ENCODE peak calls at places on chromosomes 16 and 17, in five cellular contexts. N is BJ, U is astrocyte, P is transverse colon, K is lung. F is an unnamed sample. For H3K27me3, the result is how much of the 10 kb centered on the place peaks cover.

GRCh38 chr16:83717814-83718213 is 90.0 kb upstream of the HSBP1 start:
- DNase-seq in K (no peak), N (peak), U (peak), P (no peak), F (no peak)

GRCh38 chr17:58325976-58326468 is 2.6 kb downstream of the TSPOAP1 start:
- DNase-seq in P (no peak), K (no peak), N (no peak), U (no peak), F (no peak)

GRCh38 chr17:45269912-45270311 is 8.0 kb upstream of the SPATA32 start:
- DNase-seq in K (no peak), N (no peak), P (no peak), U (no peak), F (no peak)

GRCh38 chr17:77746391-77746790 is 212.1 kb upstream of the TNRC6C start:
- DNase-seq in P (no peak), U (no peak), K (no peak), N (no peak), F (no peak)

GRCh38 chr17:46818319-46818928 is at the start of gene WNT3:
- DNase-seq in P (peak), U (no peak), K (no peak), N (no peak), F (peak)

GRCh38 chr16:87834668-87835473 is 34.4 kb downstream of the SLC7A5 start:
- DNase-seq in K (no peak), N (no peak), P (no peak), U (no peak), F (no peak)

GRCh38 chr17:81018044-81018802 is 16.7 kb upstream of the BAIAP2 start:
- DNase-seq in N (no peak), U (peak), P (peak), K (no peak), F (peak)

GRCh38 chr17:66814026-66814425 is 20.9 kb upstream of the CACNG5 start:
- DNase-seq in K (no peak), U (no peak), N (no peak), P (no peak), F (no peak)

GRCh38 chr17:80371196-80371595 is 43.8 kb upstream of the ENDOV start:
- DNase-seq in P (no peak), N (no peak), K (no peak), U (no peak), F (no peak)

GRCh38 chr17:66826856-66827255 is 8.1 kb upstream of the CACNG5 start:
- DNase-seq in K (no peak), U (no peak), N (no peak), P (no peak), F (no peak)

GRCh38 chr16:49477250-49477895 is 103.8 kb downstream of the C16orf78 start:
- DNase-seq in U (no peak), K (no peak), P (no peak), N (no peak), F (no peak)

GRCh38 chr17:75096082-75096625 is 8.4 kb downstream of the SLC16A5 start:
- DNase-seq in N (no peak), P (peak), K (peak), U (peak), F (no peak)

GRCh38 chr16:769201-769769 is 8.8 kb downstream of the MSLN start:
- DNase-seq in U (no peak), N (no peak), P (no peak), K (no peak), F (no peak)

GRCh38 chr17:17815436-17816200 is 21.2 kb downstream of the SREBF1 start:
- DNase-seq in K (no peak), U (no peak), N (no peak), P (no peak), F (no peak)

GRCh38 chr17:21193031-21193430 is 20.9 kb downstream of the TMEM11 start:
- DNase-seq in U (no peak), K (no peak), N (no peak), P (no peak), F (no peak)

GRCh38 chr16:66423177-66423576 is 3.9 kb upstream of the BEAN1 start:
- DNase-seq in U (no peak), N (no peak), P (no peak), K (no peak), F (no peak)

GRCh38 chr16:88770459-88771293 is 14.3 kb downstream of the PIEZO1 start:
- DNase-seq in K (peak), P (peak), N (no peak), U (peak), F (no peak)

GRCh38 chr16:35196313-35196712 is 1736.9 kb downstream of the TP53TG3F start:
- DNase-seq in N (no peak), K (no peak), P (no peak), U (no peak), F (no peak)

GRCh38 chr17:62895650-62896301 is 70.3 kb upstream of the TANC2 start:
- DNase-seq in U (peak), P (no peak), N (peak), K (no peak), F (no peak)

GRCh38 chr17:73534575-73534940 is 109.7 kb downstream of the SDK2 start:
- DNase-seq in P (no peak), N (no peak), K (no peak), U (no peak), F (no peak)

GRCh38 chr17:12853921-12854320 is 64.6 kb downstream of the ARHGAP44 start:
- DNase-seq in U (no peak), K (no peak), P (no peak), N (no peak), F (no peak)

GRCh38 chr17:28878158-28878910 is 19.2 kb downstream of the FLOT2 start:
- DNase-seq in N (no peak), U (no peak), P (no peak), K (no peak), F (no peak)

GRCh38 chr17:78131172-78132085 is 858 bp downstream of the TMC8 start:
- DNase-seq in N (no peak), K (no peak), U (no peak), P (peak), F (no peak)

GRCh38 chr17:17609121-17609520 is 17.6 kb upstream of the PEMT start:
- DNase-seq in N (no peak), P (no peak), K (no peak), U (no peak), F (no peak)

GRCh38 chr16:29708917-29709600 is 30.1 kb downstream of the QPRT start:
- DNase-seq in K (no peak), U (no peak), P (no peak), N (no peak), F (no peak)

GRCh38 chr16:83579027-83579426 is 228.8 kb upstream of the HSBP1 start:
- DNase-seq in K (no peak), N (no peak), P (no peak), U (no peak), F (no peak)

GRCh38 chr17:62860962-62861873 is 53.1 kb upstream of the MARCHF10 start:
- DNase-seq in N (no peak), K (no peak), U (peak), P (no peak), F (no peak)

GRCh38 chr17:4940625-4941021 is 555 bp downstream of the RNF167 start:
- DNase-seq in N (no peak), U (no peak), P (peak), K (no peak), F (peak)

GRCh38 chr17:79702071-79702470 is 28.7 kb upstream of the ENPP7 start:
- DNase-seq in P (no peak), N (no peak), K (no peak), U (no peak), F (no peak)

GRCh38 chr16:12771341-12771798 is 32.3 kb downstream of the CPPED1 start:
- DNase-seq in N (no peak), K (no peak), U (no peak), P (no peak), F (no peak)

GRCh38 chr16:1959269-1960039 is at the start of gene NDUFB10:
- DNase-seq in U (peak), K (peak), N (peak), P (peak), F (peak)

GRCh38 chr16:70529051-70529777 is 5.6 kb downstream of the SF3B3 start:
- DNase-seq in K (no peak), N (peak), P (no peak), U (peak), F (no peak)

GRCh38 chr17:47611372-47612350 is 38.1 kb upstream of the KPNB1 start:
- DNase-seq in K (no peak), P (no peak), U (peak), N (no peak), F (no peak)

GRCh38 chr16:11047939-11048500 is 103.7 kb downstream of the CLEC16A start:
- DNase-seq in N (no peak), U (no peak), P (no peak), K (no peak), F (no peak)

GRCh38 chr16:84647830-84648594 is at the start of gene KLHL36:
- DNase-seq in P (peak), K (peak), U (no peak), N (no peak), F (peak)

GRCh38 chr17:13931111-13931526 is 138.2 kb upstream of the COX10 start:
- DNase-seq in U (peak), N (peak), K (peak), P (peak), F (no peak)

GRCh38 chr16:57601801-57602478 is 26.5 kb upstream of the ADGRG1 start:
- DNase-seq in P (no peak), K (no peak), U (peak), N (no peak), F (peak)

GRCh38 chr16:68200120-68200783 is 35.7 kb downstream of the ESRP2 start:
- DNase-seq in K (no peak), P (no peak), U (peak), N (no peak), F (no peak)

GRCh38 chr16:85289760-85290625 is 177.7 kb upstream of the CIBAR2 start:
- DNase-seq in K (no peak), P (no peak), N (no peak), U (no peak), F (no peak)

DNA sequence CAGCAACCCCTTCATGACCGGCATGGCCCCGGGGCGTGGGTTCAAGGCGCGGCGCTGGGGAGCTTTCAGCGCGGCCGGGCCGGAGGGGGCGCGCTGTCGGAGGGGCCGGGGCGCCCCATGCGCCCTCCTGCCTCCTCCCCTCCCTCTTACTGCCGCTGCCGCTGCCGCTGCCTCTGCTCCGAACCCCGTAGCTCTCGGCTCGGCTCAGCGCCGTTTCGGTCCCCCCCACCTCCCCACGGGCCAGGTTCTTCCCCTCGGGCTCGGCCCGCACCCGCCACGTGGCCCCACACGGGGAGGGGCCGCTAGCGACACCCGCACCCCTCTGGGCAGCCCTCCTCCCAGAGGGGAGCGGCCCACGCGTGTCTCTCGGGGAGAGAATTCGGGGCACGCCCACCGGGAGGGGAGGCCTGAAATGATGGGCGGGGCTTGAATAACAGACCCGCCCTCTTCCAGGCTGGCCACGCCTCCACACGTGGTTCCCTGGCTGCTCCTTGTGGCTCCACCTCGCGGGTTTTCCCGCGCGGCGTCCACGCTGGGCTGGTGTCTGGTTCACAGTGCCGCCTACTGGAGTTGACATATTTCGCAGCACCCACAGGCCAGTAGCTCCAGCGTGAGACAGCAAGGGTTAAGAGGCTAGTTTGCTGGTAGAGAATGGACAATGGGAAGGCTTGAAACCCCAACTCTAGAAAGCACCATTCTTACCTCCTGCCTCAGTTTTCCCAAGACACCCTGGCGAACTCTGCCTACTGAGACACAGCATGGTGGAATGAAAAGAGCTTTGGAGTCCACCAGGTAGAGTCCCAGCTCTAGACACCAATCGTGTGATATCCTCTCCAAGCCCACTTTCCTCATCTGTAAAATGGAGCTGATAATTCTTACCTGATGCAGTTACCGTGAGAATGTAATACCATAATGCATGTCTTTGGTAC is at the start of gene KCNH4:
- DNase-seq in P (peak), N (no peak), U (peak), K (peak), F (peak)
- H3K27me3 ChIP-seq in P (under half), N (under half), U (under half), K (under half), F (under half)

GRCh38 chr16:15846510-15846909 is 10.3 kb downstream of the MYH11 start:
- DNase-seq in P (no peak), U (no peak), N (no peak), K (no peak), F (no peak)
- H3K27me3 ChIP-seq in P (under half), U (under half), N (under half), K (under half), F (under half)

GRCh38 chr17:9647014-9647413 is 1.7 kb downstream of the USP43 start:
- DNase-seq in U (no peak), P (no peak), N (no peak), K (no peak), F (no peak)
- H3K27me3 ChIP-seq in U (under half), P (under half), N (under half), K (under half), F (under half)

DNA sequence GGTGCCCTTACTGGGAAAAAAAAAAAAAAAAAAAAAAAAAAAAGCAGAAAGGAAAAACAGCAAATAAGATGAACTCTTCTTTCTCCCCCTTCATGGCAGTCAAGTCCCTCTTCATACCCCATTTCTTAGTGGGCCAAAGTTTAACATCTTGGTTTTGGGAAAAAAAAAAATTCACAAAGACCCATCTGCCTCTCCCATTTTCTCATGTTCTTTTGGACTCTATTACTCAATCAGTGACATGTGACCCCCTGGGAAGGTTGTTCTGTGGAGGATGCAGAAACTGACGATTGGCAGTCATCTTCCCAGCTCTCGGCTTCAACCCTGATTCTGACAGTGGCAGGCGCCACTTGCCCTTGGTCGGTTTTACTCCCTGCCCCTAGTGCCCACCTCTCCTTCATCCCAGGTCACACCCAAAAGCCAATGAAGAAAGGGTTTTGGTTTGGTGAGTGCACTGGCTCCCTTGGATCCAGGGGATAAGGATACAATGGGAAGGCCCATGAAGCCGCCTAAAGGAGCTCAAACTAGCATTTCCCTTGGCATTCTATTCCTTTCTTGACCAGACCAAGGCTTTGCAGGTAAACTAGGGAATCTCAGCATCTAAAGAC is 60.7 kb upstream of the TBX2 start:
- DNase-seq in N (no peak), P (no peak), U (no peak), K (no peak), F (no peak)
- H3K27me3 ChIP-seq in N (under half), P (half or more), U (under half), K (under half), F (under half)

GRCh38 chr17:34609210-34609609 is 29.8 kb downstream of the TMEM132E start:
- DNase-seq in K (no peak), U (no peak), N (no peak), P (no peak), F (no peak)
- H3K27me3 ChIP-seq in K (under half), U (under half), N (under half), P (under half), F (under half)

GRCh38 chr17:41733348-41734138 is 900 bp downstream of the HAP1 start:
- DNase-seq in P (no peak), N (no peak), U (no peak), K (no peak), F (no peak)

GRCh38 chr17:41730479-41730878 is 4.0 kb downstream of the HAP1 start:
- DNase-seq in U (no peak), K (no peak), N (no peak), P (no peak), F (no peak)

GRCh38 chr17:41734949-41735313 is 488 bp upstream of the HAP1 start:
- DNase-seq in K (no peak), U (no peak), P (no peak), N (no peak), F (no peak)

GRCh38 chr17:41734139-41734948 is at the start of gene HAP1:
- DNase-seq in P (no peak), K (no peak), N (no peak), U (no peak), F (no peak)

DNA sequence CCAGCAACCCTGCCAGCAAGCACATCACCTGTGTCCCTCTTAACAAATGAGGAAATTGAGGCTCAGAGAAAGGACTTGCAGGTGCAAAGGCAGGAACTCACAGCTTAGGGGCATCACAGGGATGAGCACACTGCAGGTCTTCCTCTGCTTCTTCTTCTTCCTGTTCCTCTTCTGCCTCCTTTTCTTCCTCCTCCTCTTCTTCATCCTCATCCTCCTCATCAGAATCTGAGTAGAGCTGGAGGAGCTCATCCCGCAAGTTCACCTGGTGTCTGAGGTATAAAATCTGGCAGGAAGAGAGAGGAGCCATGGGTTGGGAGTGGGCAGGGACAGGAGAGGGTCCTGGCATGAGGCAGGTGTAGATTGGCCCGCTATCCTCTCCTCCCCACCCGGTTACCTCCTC is 2.6 kb downstream of the HAP1 start:
- DNase-seq in U (no peak), P (no peak), K (no peak), N (no peak), F (no peak)
- H3K27me3 ChIP-seq in U (under half), P (half or more), K (under half), N (under half), F (under half)

GRCh38 chr17:50561796-50562195 is 1.3 kb downstream of the CACNA1G start:
- DNase-seq in K (no peak), N (no peak), P (no peak), U (no peak), F (no peak)

GRCh38 chr17:50562266-50563094 is 2.0 kb downstream of the CACNA1G start:
- DNase-seq in P (no peak), K (no peak), U (no peak), N (no peak), F (peak)

GRCh38 chr17:50565559-50566350 is 5.2 kb downstream of the CACNA1G start:
- DNase-seq in U (no peak), K (no peak), P (no peak), N (no peak), F (peak)

GRCh38 chr17:50563095-50563511 is 2.6 kb downstream of the CACNA1G start:
- DNase-seq in P (no peak), U (no peak), K (no peak), N (no peak), F (no peak)

DNA sequence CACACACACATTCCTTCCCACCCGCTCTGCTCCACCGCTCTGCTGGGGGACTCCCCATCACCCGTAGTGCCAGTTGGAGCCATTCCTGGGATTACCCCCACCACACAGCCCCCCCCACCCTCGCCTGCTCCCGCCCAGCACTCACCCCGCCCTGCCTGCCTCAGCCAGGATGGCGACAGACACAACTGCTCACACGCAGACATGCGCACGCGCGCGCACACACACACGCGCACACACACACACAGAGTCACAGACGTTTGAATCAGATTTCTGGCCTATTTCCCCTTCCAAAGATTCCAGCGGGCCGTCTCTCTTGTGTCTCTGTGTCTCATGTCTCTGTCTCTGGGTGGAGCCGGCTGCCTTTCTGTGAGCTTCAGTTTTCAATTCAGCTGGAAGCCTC is 4.4 kb downstream of the CACNA1G start:
- DNase-seq in N (no peak), U (peak), P (peak), K (no peak), F (no peak)
- H3K27me3 ChIP-seq in N (under half), U (half or more), P (half or more), K (under half), F (under half)

F was measured in CD4-positive, alpha-beta memory T cell.